ENCODE peak calls at places on chromosomes 5 and 9, in six cellular contexts. H is H1; O is cardiac muscle cell; N is neural progenitor cell; D is fibroblast of lung; W is effector memory CD4-positive, alpha-beta T cell. Q is an unnamed sample.

GRCh38 chr5:147782053-147783028 is at the start of gene JAKMIP2:
- DNase-seq in O (peak), N (peak), D (peak), H (peak), W (peak), Q (peak)

GRCh38 chr9:134551657-134552348 is 89.8 kb upstream of the COL5A1 start:
- DNase-seq in W (no peak), H (no peak), O (peak), D (peak), N (no peak), Q (no peak)

GRCh38 chr9:35627575-35627974 is 9.4 kb upstream of the CD72 start:
- DNase-seq in O (peak), W (no peak), H (no peak), D (no peak), N (no peak), Q (no peak)

GRCh38 chr5:33409435-33410146 is 31.2 kb upstream of the TARS1 start:
- DNase-seq in O (peak), D (peak), N (no peak), H (no peak), W (no peak), Q (no peak)

GRCh38 chr9:125637264-125637663 is 69.7 kb downstream of the MAPKAP1 start:
- DNase-seq in W (no peak), N (no peak), O (no peak), H (no peak), D (no peak), Q (no peak)

GRCh38 chr9:100098241-100098886 is 436 bp downstream of the ERP44 start:
- DNase-seq in O (peak), H (no peak), D (peak), W (peak), N (peak), Q (peak)

GRCh38 chr9:100869321-100869720 is 159.2 kb upstream of the PLPPR1 start:
- DNase-seq in H (no peak), O (no peak), N (no peak), D (no peak), W (no peak), Q (no peak)

GRCh38 chr5:115530426-115530825 is 14.1 kb downstream of the FEM1C start:
- DNase-seq in N (no peak), H (no peak), D (no peak), O (peak), W (no peak), Q (no peak)

GRCh38 chr5:94830520-94830919 is 212.1 kb downstream of the SLF1 start:
- DNase-seq in W (no peak), D (peak), H (no peak), N (peak), O (peak), Q (peak)

GRCh38 chr5:146967646-146968045 is 89.1 kb upstream of the PPP2R2B start:
- DNase-seq in H (no peak), N (no peak), D (no peak), W (no peak), O (no peak), Q (no peak)

GRCh38 chr9:133876836-133877235 is 115.3 kb downstream of the VAV2 start:
- DNase-seq in N (no peak), O (no peak), H (no peak), W (no peak), D (no peak), Q (no peak)

GRCh38 chr9:343773-344172 is 129.1 kb downstream of the DOCK8 start:
- DNase-seq in N (no peak), W (no peak), O (no peak), H (no peak), D (no peak), Q (no peak)

GRCh38 chr9:135522137-135522877 is 1.1 kb downstream of the LCN1 start:
- DNase-seq in O (no peak), D (no peak), W (no peak), H (no peak), N (no peak), Q (no peak)

GRCh38 chr9:13957089-13957488 is 356.9 kb downstream of the NFIB start:
- DNase-seq in O (no peak), W (no peak), D (no peak), H (no peak), N (no peak), Q (no peak)

GRCh38 chr9:13962006-13962405 is 351.9 kb downstream of the NFIB start:
- DNase-seq in N (no peak), W (no peak), O (peak), H (no peak), D (peak), Q (no peak)

GRCh38 chr9:13958672-13959071 is 355.3 kb downstream of the NFIB start:
- DNase-seq in N (no peak), D (no peak), W (no peak), H (no peak), O (no peak), Q (no peak)

GRCh38 chr9:13963005-13963653 is 350.8 kb downstream of the NFIB start:
- DNase-seq in O (no peak), W (no peak), H (no peak), N (no peak), D (no peak), Q (no peak)

DNA sequence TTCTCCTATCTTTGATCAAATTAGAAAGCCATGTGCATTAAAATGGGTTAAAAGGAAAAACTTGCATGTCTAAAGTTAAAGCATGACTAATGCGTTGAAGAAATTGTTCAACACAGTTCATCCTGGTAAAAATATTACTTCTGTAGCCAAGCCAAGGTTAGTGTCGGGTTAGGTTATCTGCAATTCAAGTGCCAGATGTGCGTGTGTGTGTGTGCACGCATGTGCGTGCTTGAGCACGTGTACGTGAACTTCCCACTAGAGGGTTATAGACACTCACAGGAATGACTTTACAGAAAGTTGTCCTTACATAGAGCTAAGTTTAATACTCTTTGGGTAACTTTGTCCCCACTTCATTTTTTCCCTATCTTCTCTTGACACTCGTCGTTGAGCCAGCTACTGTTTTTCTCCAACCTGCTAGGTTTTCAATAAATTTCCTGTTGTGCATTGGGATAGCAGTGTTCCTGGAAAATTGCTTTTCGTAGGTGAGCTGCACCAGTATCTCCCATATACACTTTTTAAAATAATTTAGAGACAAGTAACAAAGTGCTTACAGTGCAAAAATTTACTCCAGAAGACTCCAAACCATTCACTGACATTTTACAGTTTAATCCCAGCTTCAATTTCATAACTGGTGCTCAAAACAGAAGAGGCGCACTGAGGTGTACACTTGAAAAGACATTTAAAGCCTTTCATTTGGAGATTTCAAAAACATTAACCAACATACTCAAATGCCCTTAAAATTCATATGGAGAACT is 353.8 kb downstream of the NFIB start:
- DNase-seq in W (no peak), N (no peak), D (no peak), O (peak), H (no peak), Q (no peak)
- H3K4me3 ChIP-seq in W (no peak), N (no peak), D (no peak), O (no peak), H (no peak), Q (no peak)

DNA sequence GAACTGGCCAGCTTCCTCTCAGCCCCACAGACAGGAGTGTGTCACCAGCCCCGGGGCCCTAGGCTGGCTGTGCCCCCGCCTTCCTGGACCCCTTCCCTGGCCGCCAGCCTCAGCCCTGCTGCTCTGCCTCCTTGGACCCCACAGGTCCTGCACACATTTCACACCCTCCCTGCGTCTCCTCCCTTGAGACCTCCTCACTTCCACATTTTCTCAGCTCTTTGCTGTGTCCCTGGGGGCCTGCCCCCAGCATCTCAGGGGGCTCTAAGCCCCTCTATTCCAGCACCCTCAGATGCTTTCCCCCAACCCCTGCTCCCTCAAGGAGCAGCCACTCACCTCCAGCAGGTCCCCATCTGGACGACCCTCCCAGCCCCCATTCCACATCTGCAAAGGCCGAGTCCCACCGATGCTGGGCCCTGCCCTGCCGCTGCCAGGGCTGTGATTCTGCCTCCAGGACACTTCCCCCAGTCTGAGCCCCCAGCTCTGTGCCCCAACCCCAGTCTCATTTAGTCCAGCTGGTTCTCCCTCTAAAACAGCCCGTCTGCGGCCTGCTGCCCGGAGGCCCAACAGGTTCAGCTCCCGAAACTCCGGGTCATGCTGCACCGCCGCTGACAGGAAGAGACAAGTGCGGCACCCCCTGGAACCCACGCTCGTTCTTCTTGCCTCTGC is 4.2 kb downstream of the SLC34A3 start:
- DNase-seq in N (no peak), H (no peak), D (no peak), W (no peak), O (no peak), Q (no peak)
- H3K4me3 ChIP-seq in N (no peak), H (no peak), D (no peak), W (no peak), O (no peak), Q (no peak)

GRCh38 chr5:154479944-154480750 is 2.1 kb upstream of the HAND1 start:
- DNase-seq in H (no peak), D (no peak), N (peak), W (no peak), O (no peak), Q (peak)

GRCh38 chr5:154478224-154478565 is at the start of gene HAND1:
- DNase-seq in H (no peak), W (no peak), D (no peak), N (peak), O (no peak), Q (peak)

GRCh38 chr5:154477382-154478223 is 424 bp downstream of the HAND1 start:
- DNase-seq in O (no peak), N (peak), D (no peak), W (no peak), H (no peak), Q (peak)

GRCh38 chr5:154479160-154479943 is 1.3 kb upstream of the HAND1 start:
- DNase-seq in W (no peak), D (no peak), N (peak), O (no peak), H (no peak), Q (peak)

DNA sequence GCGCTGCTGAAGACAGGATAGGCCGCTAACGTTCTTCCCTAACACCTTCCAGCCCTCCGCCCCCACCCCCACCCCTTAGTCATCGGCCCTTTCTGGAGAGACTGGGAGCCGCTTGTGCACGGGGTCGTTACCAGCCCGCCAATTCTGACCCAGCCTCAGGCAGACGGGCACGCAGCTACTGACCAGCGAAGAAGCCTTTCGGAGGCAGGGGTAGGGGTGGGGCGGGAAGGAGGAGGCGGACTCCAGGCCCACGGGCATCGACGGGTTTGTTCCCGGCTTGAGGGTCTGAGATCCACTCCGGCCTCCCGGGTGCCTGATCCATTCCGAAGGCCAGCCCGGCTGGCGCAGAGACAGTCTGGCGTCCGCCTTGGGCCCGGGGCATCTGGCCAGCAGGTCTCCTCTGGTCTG is 729 bp upstream of the HAND1 start:
- DNase-seq in D (no peak), W (no peak), O (no peak), N (peak), H (no peak), Q (peak)
- H3K4me3 ChIP-seq in D (no peak), W (no peak), O (peak), N (peak), H (peak), Q (peak)

GRCh38 chr5:55923873-55924500 is 70.8 kb downstream of the IL6ST start:
- DNase-seq in D (no peak), O (no peak), N (no peak), H (no peak), W (no peak), Q (no peak)

GRCh38 chr5:55924744-55925143 is 70.0 kb downstream of the IL6ST start:
- DNase-seq in H (no peak), D (no peak), O (no peak), N (no peak), W (no peak), Q (no peak)

GRCh38 chr5:55925181-55925580 is 69.6 kb downstream of the IL6ST start:
- DNase-seq in O (no peak), D (no peak), N (no peak), H (no peak), W (no peak), Q (no peak)

GRCh38 chr5:55921617-55922016 is 70.5 kb downstream of the IL31RA start:
- DNase-seq in N (no peak), D (no peak), O (no peak), W (no peak), H (no peak), Q (no peak)

GRCh38 chr5:55923177-55923872 is 71.4 kb downstream of the IL6ST start:
- DNase-seq in O (no peak), W (no peak), N (peak), D (no peak), H (no peak), Q (peak)
- H3K4me3 ChIP-seq in O (no peak), W (peak), N (no peak), D (no peak), H (no peak), Q (no peak)

GRCh38 chr9:33429256-33430080 is 17.9 kb downstream of the AQP3 start:
- DNase-seq in H (no peak), W (no peak), D (no peak), N (no peak), O (peak), Q (no peak)

GRCh38 chr9:33430942-33431341 is 16.5 kb downstream of the AQP3 start:
- DNase-seq in O (no peak), W (no peak), H (no peak), D (no peak), N (no peak), Q (no peak)

GRCh38 chr9:33433871-33434270 is 13.5 kb downstream of the AQP3 start:
- DNase-seq in W (no peak), D (no peak), O (no peak), H (no peak), N (no peak), Q (no peak)

GRCh38 chr9:33434317-33435105 is 12.9 kb downstream of the AQP3 start:
- DNase-seq in H (no peak), W (no peak), N (no peak), O (no peak), D (no peak), Q (no peak)

GRCh38 chr9:33431420-33431819 is 16.0 kb downstream of the AQP3 start:
- DNase-seq in W (no peak), H (no peak), D (no peak), N (no peak), O (no peak), Q (no peak)
- H3K4me3 ChIP-seq in W (no peak), H (no peak), D (no peak), N (no peak), O (no peak), Q (no peak)